ENCODE peak calls at places on chromosomes 13 and 19, in seven cellular contexts. W, E, V, F, D, M and Y are unnamed samples.

GRCh38 chr13:25963681-25964080 is 88.1 kb downstream of the SHISA2 start:
- DNase-seq in W (no peak), E (no peak), V (no peak), F (peak), D (no peak), M (no peak), Y (no peak)

GRCh38 chr19:41872775-41873647 is 4.1 kb upstream of the CD79A start:
- DNase-seq in W (peak), E (peak), V (peak), F (peak), D (no peak), M (peak), Y (no peak)

GRCh38 chr13:39876258-39876657 is 220.8 kb downstream of the COG6 start:
- DNase-seq in W (no peak), E (no peak), V (no peak), F (peak), D (peak), M (no peak), Y (peak)

GRCh38 chr13:50636007-50636704 is 207.3 kb downstream of the DLEU7 start:
- DNase-seq in W (no peak), E (no peak), V (peak), F (no peak), D (no peak), M (no peak), Y (no peak)

GRCh38 chr13:93865235-93865634 is 614.2 kb downstream of the DCT start:
- DNase-seq in W (no peak), E (no peak), V (no peak), F (no peak), D (no peak), M (no peak), Y (no peak)

GRCh38 chr13:98843482-98843877 is 91.0 kb upstream of the SLC15A1 start:
- DNase-seq in W (no peak), E (no peak), V (no peak), F (no peak), D (no peak), M (no peak), Y (no peak)

GRCh38 chr19:35204799-35205732 is 23.5 kb downstream of the FAM187B start:
- DNase-seq in W (no peak), E (no peak), V (no peak), F (no peak), D (no peak), M (peak), Y (no peak)

GRCh38 chr13:113023217-113023597 is 54.2 kb downstream of the MCF2L start:
- DNase-seq in W (no peak), E (no peak), V (no peak), F (no peak), D (no peak), M (no peak), Y (no peak)

GRCh38 chr19:35266904-35267817 is 1.6 kb upstream of the USF2 start:
- DNase-seq in W (peak), E (peak), V (peak), F (peak), D (peak), M (peak), Y (no peak)

GRCh38 chr19:2477141-2477710 is 1.3 kb downstream of the GADD45B start:
- DNase-seq in W (peak), E (peak), V (peak), F (peak), D (peak), M (peak), Y (no peak)

GRCh38 chr13:102907886-102908515 is 62.2 kb downstream of the ERCC5 start:
- DNase-seq in W (no peak), E (no peak), V (no peak), F (peak), D (no peak), M (no peak), Y (no peak)

GRCh38 chr19:925912-926594 is at the start of gene ARID3A:
- DNase-seq in W (peak), E (no peak), V (peak), F (no peak), D (no peak), M (peak), Y (no peak)

GRCh38 chr19:5093297-5093858 is 124.5 kb downstream of the KDM4B start:
- DNase-seq in W (peak), E (no peak), V (peak), F (no peak), D (no peak), M (no peak), Y (no peak)

GRCh38 chr19:56837492-56837891 is 3.0 kb downstream of the PEG3 start:
- DNase-seq in W (peak), E (peak), V (no peak), F (peak), D (peak), M (peak), Y (no peak)

GRCh38 chr13:98349731-98350305 is 172.7 kb upstream of the RNF113B start:
- DNase-seq in W (no peak), E (no peak), V (peak), F (no peak), D (no peak), M (no peak), Y (no peak)

GRCh38 chr13:38981096-38981495 is 9.5 kb downstream of the STOML3 start:
- DNase-seq in W (no peak), E (no peak), V (peak), F (no peak), D (no peak), M (no peak), Y (no peak)

GRCh38 chr19:1017115-1017905 is 3.6 kb downstream of the TMEM259 start:
- DNase-seq in W (peak), E (no peak), V (no peak), F (peak), D (no peak), M (peak), Y (no peak)

GRCh38 chr13:28754698-28755545 is 36.2 kb upstream of the SLC46A3 start:
- DNase-seq in W (no peak), E (no peak), V (no peak), F (peak), D (peak), M (peak), Y (no peak)

GRCh38 chr13:52983836-52984235 is 44.8 kb upstream of the OLFM4 start:
- DNase-seq in W (no peak), E (no peak), V (no peak), F (no peak), D (no peak), M (no peak), Y (no peak)

GRCh38 chr19:10292206-10292788 is 2.5 kb downstream of the ICAM5 start:
- DNase-seq in W (peak), E (peak), V (peak), F (peak), D (peak), M (peak), Y (no peak)

GRCh38 chr19:1942078-1942933 is 1.3 kb downstream of the CSNK1G2 start:
- DNase-seq in W (peak), E (peak), V (peak), F (peak), D (peak), M (peak), Y (no peak)

GRCh38 chr19:33394006-33394722 is 20.7 kb downstream of the CEBPG start:
- DNase-seq in W (no peak), E (peak), V (no peak), F (peak), D (peak), M (no peak), Y (no peak)

GRCh38 chr19:45824041-45824471 is 8.9 kb upstream of the RSPH6A start:
- DNase-seq in W (no peak), E (no peak), V (no peak), F (no peak), D (no peak), M (peak), Y (no peak)

GRCh38 chr19:49908480-49909420 is 12.1 kb upstream of the IL4I1 start:
- DNase-seq in W (no peak), E (no peak), V (no peak), F (no peak), D (no peak), M (no peak), Y (no peak)

GRCh38 chr13:91986771-91987515 is 588.5 kb downstream of the GPC5 start:
- DNase-seq in W (no peak), E (no peak), V (no peak), F (no peak), D (no peak), M (no peak), Y (no peak)

GRCh38 chr13:27923794-27924528 is 4.2 kb downstream of the PDX1 start:
- DNase-seq in W (no peak), E (no peak), V (peak), F (no peak), D (no peak), M (no peak), Y (no peak)

GRCh38 chr19:979318-979741 is 4.8 kb upstream of the WDR18 start:
- DNase-seq in W (no peak), E (no peak), V (no peak), F (no peak), D (no peak), M (no peak), Y (no peak)

GRCh38 chr13:104740616-104741222 is 1674.5 kb upstream of the SLC10A2 start:
- DNase-seq in W (no peak), E (peak), V (no peak), F (no peak), D (no peak), M (no peak), Y (no peak)

GRCh38 chr19:19294914-19295313 is 21.8 kb upstream of the TM6SF2 start:
- DNase-seq in W (no peak), E (no peak), V (no peak), F (no peak), D (no peak), M (no peak), Y (no peak)

GRCh38 chr19:35556025-35556590 is 7.3 kb downstream of the ATP4A start:
- DNase-seq in W (no peak), E (no peak), V (no peak), F (no peak), D (no peak), M (no peak), Y (no peak)

GRCh38 chr13:26993780-26994179 is 177.8 kb downstream of the USP12 start:
- DNase-seq in W (no peak), E (no peak), V (no peak), F (no peak), D (no peak), M (no peak), Y (no peak)

GRCh38 chr19:29878973-29879654 is 62.9 kb upstream of the URI1 start:
- DNase-seq in W (no peak), E (peak), V (peak), F (peak), D (no peak), M (no peak), Y (no peak)

GRCh38 chr19:55251296-55252081 is 7.3 kb downstream of the PPP6R1 start:
- DNase-seq in W (no peak), E (no peak), V (no peak), F (peak), D (no peak), M (peak), Y (no peak)

GRCh38 chr19:16295071-16295470 is 29.6 kb upstream of the KLF2 start:
- DNase-seq in W (no peak), E (no peak), V (no peak), F (no peak), D (peak), M (no peak), Y (no peak)

GRCh38 chr13:35598790-35599369 is 122.4 kb upstream of the MAB21L1 start:
- DNase-seq in W (no peak), E (no peak), V (no peak), F (no peak), D (no peak), M (no peak), Y (no peak)
- H3K27ac ChIP-seq in W (no peak), E (no peak), V (no peak), F (no peak), D (no peak), M (no peak), Y (no peak)

GRCh38 chr13:100537486-100537885 is 51.1 kb downstream of the GGACT start:
- DNase-seq in W (no peak), E (no peak), V (no peak), F (no peak), D (no peak), M (peak), Y (no peak)
- H3K27ac ChIP-seq in W (no peak), E (no peak), V (no peak), F (no peak), D (no peak), M (no peak), Y (no peak)

GRCh38 chr13:95500136-95500718 is 52.3 kb upstream of the CLDN10 start:
- DNase-seq in W (no peak), E (no peak), V (no peak), F (no peak), D (no peak), M (no peak), Y (no peak)
- H3K27ac ChIP-seq in W (no peak), E (no peak), V (no peak), F (no peak), D (no peak), M (no peak), Y (no peak)

DNA sequence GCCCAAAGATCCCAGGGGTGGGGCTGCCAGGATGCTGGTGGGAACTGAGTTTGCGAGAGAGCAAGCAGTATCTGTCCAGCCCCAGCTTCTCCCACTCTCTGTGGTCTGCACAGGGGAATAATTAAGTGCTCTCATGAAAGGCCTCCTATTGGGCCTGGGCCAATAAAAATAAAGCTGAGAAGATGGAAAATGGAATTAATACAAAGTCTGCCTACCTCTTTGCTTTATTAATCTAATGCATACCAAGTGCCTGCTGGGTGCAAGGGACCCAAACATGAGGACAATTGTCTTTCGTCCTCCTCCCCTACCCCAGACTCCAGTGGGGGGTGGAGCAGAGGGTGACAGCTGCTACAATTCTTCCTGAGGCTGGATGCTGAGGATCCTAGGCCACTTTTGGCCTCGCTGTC is 5.4 kb downstream of the DDX39A start:
- DNase-seq in W (no peak), E (no peak), V (no peak), F (no peak), D (no peak), M (no peak), Y (no peak)
- H3K27ac ChIP-seq in W (no peak), E (no peak), V (no peak), F (no peak), D (peak), M (no peak), Y (peak)

GRCh38 chr19:44692379-44692721 is 6.6 kb upstream of the CEACAM16 start:
- DNase-seq in W (no peak), E (no peak), V (no peak), F (no peak), D (no peak), M (no peak), Y (no peak)
- H3K27ac ChIP-seq in W (peak), E (peak), V (no peak), F (peak), D (peak), M (peak), Y (no peak)

GRCh38 chr13:108915095-108915633 is 285.8 kb downstream of the MYO16 start:
- DNase-seq in W (no peak), E (no peak), V (no peak), F (peak), D (no peak), M (no peak), Y (peak)
- H3K27ac ChIP-seq in W (peak), E (no peak), V (no peak), F (peak), D (peak), M (no peak), Y (peak)